ENCODE peak calls at places on chromosomes 7 and 10, in seven cellular contexts. L is effector memory CD8-positive, alpha-beta T cell; J is activated CD8-positive, alpha-beta T cell treated with anti-CD3 and anti-CD28 coated beads for 36 hours; U is activated T-cell treated with anti-CD3 and anti-CD28 coated beads, Interleukin-2, amount 50 U/mL, for 72 hours; Z is left cardiac atrium; G is activated CD4-positive, CD25-positive, alpha-beta regulatory T cell treated with anti-CD3 and anti-CD28 coated beads, Interleukin-2, amount 50 U/mL, for 24 hours; R is right cardiac atrium. O is an unnamed sample.

GRCh38 chr10:63758080-63758479 is 236.9 kb downstream of the REEP3 start:
- ATAC-seq in L (no peak), J (no peak), U (no peak), Z (peak; percentile 80), G (no peak), R (peak; percentile 44), O (no peak)

GRCh38 chr7:118324790-118325449 is 100.4 kb downstream of the ANKRD7 start:
- ATAC-seq in L (no peak), J (no peak), U (no peak), Z (no peak), G (no peak), R (no peak), O (no peak)

GRCh38 chr7:101885597-101885955 is 68.2 kb downstream of the CUX1 start:
- ATAC-seq in L (no peak), J (no peak), U (no peak), Z (no peak), G (no peak), R (no peak), O (peak; percentile 11)

GRCh38 chr7:41996381-41997035 is 240.5 kb downstream of the GLI3 start:
- ATAC-seq in L (no peak), J (no peak), U (no peak), Z (peak; percentile 55), G (no peak), R (no peak), O (no peak)

GRCh38 chr7:154512121-154512621 is 460.0 kb downstream of the DPP6 start:
- ATAC-seq in L (no peak), J (no peak), U (no peak), Z (no peak), G (no peak), R (no peak), O (no peak)

GRCh38 chr7:107196834-107197610 is 28.2 kb downstream of the HBP1 start:
- ATAC-seq in L (no peak), J (no peak), U (no peak), Z (no peak), G (no peak), R (no peak), O (no peak)

GRCh38 chr7:127901895-127902703 is 129.1 kb downstream of the LRRC4 start:
- ATAC-seq in L (no peak), J (no peak), U (no peak), Z (no peak), G (no peak), R (no peak), O (no peak)

GRCh38 chr10:78567680-78568453 is 500.9 kb upstream of the ZMIZ1 start:
- ATAC-seq in L (no peak), J (no peak), U (no peak), Z (no peak), G (no peak), R (no peak), O (no peak)

GRCh38 chr10:84478155-84478554 is 149.8 kb downstream of the CCSER2 start:
- ATAC-seq in L (no peak), J (no peak), U (no peak), Z (no peak), G (no peak), R (no peak), O (no peak)

GRCh38 chr10:100654835-100655759 is 90.3 kb upstream of the PAX2 start:
- ATAC-seq in L (peak; percentile 70), J (peak; percentile 53), U (peak; percentile 54), Z (no peak), G (peak; percentile 14), R (no peak), O (no peak)

GRCh38 chr7:158324397-158325360 is 262.9 kb downstream of the PTPRN2 start:
- ATAC-seq in L (no peak), J (no peak), U (no peak), Z (no peak), G (no peak), R (no peak), O (no peak)

GRCh38 chr7:883029-884021 is 7.0 kb downstream of the GET4 start:
- ATAC-seq in L (no peak), J (no peak), U (no peak), Z (peak; percentile 5), G (no peak), R (no peak), O (peak; percentile 31)

GRCh38 chr7:158868754-158869410 is 12.5 kb downstream of the DYNC2I1 start:
- ATAC-seq in L (no peak), J (no peak), U (peak; percentile 36), Z (no peak), G (no peak), R (no peak), O (no peak)

GRCh38 chr10:104559935-104560334 is 81.2 kb upstream of the SORCS3 start:
- ATAC-seq in L (no peak), J (no peak), U (no peak), Z (peak; percentile 24), G (no peak), R (no peak), O (no peak)

GRCh38 chr10:113619401-113619800 is 44.4 kb downstream of the NRAP start:
- ATAC-seq in L (no peak), J (no peak), U (no peak), Z (no peak), G (no peak), R (no peak), O (no peak)

GRCh38 chr10:79149662-79150443 is 81.1 kb downstream of the ZMIZ1 start:
- ATAC-seq in L (peak; percentile 82), J (peak; percentile 91), U (peak; percentile 81), Z (peak; percentile 71), G (peak; percentile 72), R (peak; percentile 76), O (peak; percentile 64)

GRCh38 chr7:129707910-129708490 is 96.5 kb downstream of the NRF1 start:
- ATAC-seq in L (peak; percentile 39), J (peak; percentile 47), U (no peak), Z (no peak), G (no peak), R (no peak), O (no peak)

GRCh38 chr7:143492799-143493568 is 15.3 kb downstream of the TAS2R41 start:
- ATAC-seq in L (no peak), J (no peak), U (no peak), Z (peak; percentile 40), G (no peak), R (no peak), O (no peak)

GRCh38 chr7:107394831-107395230 is 75.0 kb upstream of the GPR22 start:
- ATAC-seq in L (no peak), J (no peak), U (no peak), Z (peak; percentile 30), G (no peak), R (no peak), O (no peak)

GRCh38 chr7:31488562-31489203 is 25.2 kb upstream of the ITPRID1 start:
- ATAC-seq in L (no peak), J (peak; percentile 58), U (peak; percentile 70), Z (no peak), G (no peak), R (peak; percentile 51), O (no peak)

GRCh38 chr10:73609116-73609515 is 18.0 kb upstream of the USP54 start:
- ATAC-seq in L (no peak), J (no peak), U (no peak), Z (no peak), G (no peak), R (no peak), O (no peak)

GRCh38 chr10:125026036-125026931 is 84.4 kb downstream of the ZRANB1 start:
- ATAC-seq in L (no peak), J (no peak), U (no peak), Z (no peak), G (no peak), R (no peak), O (no peak)

GRCh38 chr7:19106308-19107141 is 10.9 kb downstream of the TWIST1 start:
- ATAC-seq in L (no peak), J (no peak), U (no peak), Z (peak; percentile 79), G (no peak), R (peak; percentile 76), O (peak; percentile 23)

GRCh38 chr10:100826983-100827818 is 81.8 kb downstream of the PAX2 start:
- ATAC-seq in L (peak; percentile 37), J (peak; percentile 52), U (peak; percentile 70), Z (peak; percentile 41), G (peak; percentile 9), R (peak; percentile 31), O (no peak)

GRCh38 chr7:157881062-157881771 is 544.4 kb downstream of the DNAJB6 start:
- ATAC-seq in L (no peak), J (peak; percentile 81), U (peak; percentile 77), Z (no peak), G (peak; percentile 53), R (no peak), O (no peak)

O was measured in gastroesophageal sphincter.